ENCODE peak calls at places on chromosomes 4 and X, in six cellular contexts. K is brain pericyte, C is A549, U is ureter, A is M059J, L is NCI-H1105 treated with DMSO at 0.1 percent for 48 hours. F is an unnamed sample.

GRCh38 chrX:111411591-111412371 is at the start of gene DCX:
- DNase-seq in K (no peak), C (no peak), U (no peak), L (no peak), A (no peak), F (peak; percentile 86)

GRCh38 chr4:7626551-7626950 is 191.8 kb upstream of the PSAPL1 start:
- DNase-seq in U (no peak), C (no peak), K (no peak), A (no peak), L (no peak), F (no peak)

GRCh38 chrX:6505960-6506359 is 29.0 kb downstream of the VCX3A start:
- DNase-seq in U (no peak), K (no peak), C (no peak), L (no peak), A (no peak), F (peak; percentile 12)

GRCh38 chr4:179097741-179098140 is 1655.5 kb upstream of the AGA start:
- DNase-seq in A (peak; percentile 24), K (no peak), U (no peak), L (no peak), C (no peak), F (no peak)

GRCh38 chr4:26525751-26526150 is 35.5 kb upstream of the CCKAR start:
- DNase-seq in U (no peak), L (no peak), K (no peak), C (no peak), A (peak; percentile 64), F (no peak)

GRCh38 chr4:152536545-152537182 is 772 bp upstream of the FBXW7 start:
- DNase-seq in A (peak; percentile 62), U (peak; percentile 59), L (peak; percentile 43), K (no peak), C (peak; percentile 23), F (peak; percentile 37)

GRCh38 chrX:130741151-130741550 is 161.9 kb downstream of the ENOX2 start:
- DNase-seq in K (no peak), L (no peak), A (no peak), U (no peak), C (no peak), F (no peak)

GRCh38 chrX:115503099-115503498 is 57.9 kb upstream of the PLS3 start:
- DNase-seq in L (no peak), U (no peak), K (no peak), A (peak; percentile 12), C (no peak), F (no peak)